ENCODE peak calls at places on chromosomes 6 and 20, in four cellular contexts. D is fibroblast of the aortic adventitia, T is GM06990, J is IMR-90. L is an unnamed sample.

GRCh38 chr6:103910018-103910417 is 949.7 kb downstream of the HACE1 start:
- DNase-seq in D (no peak), T (no peak), J (no peak), L (no peak)

GRCh38 chr6:98016565-98016964 is 733.5 kb upstream of the MMS22L start:
- DNase-seq in J (no peak), T (no peak), D (no peak), L (no peak)

GRCh38 chr6:21001736-21002135 is 467.5 kb downstream of the CDKAL1 start:
- DNase-seq in J (peak), T (no peak), D (peak), L (no peak)

GRCh38 chr6:71465096-71465495 is 176.5 kb downstream of the OGFRL1 start:
- DNase-seq in J (no peak), D (no peak), T (no peak), L (no peak)

GRCh38 chr20:44309763-44310663 is 989 bp downstream of the FITM2 start:
- DNase-seq in J (peak), D (peak), T (no peak), L (no peak)

GRCh38 chr20:17658648-17658993 is 23.4 kb downstream of the RRBP1 start:
- DNase-seq in T (no peak), D (no peak), J (no peak), L (no peak)

GRCh38 chr6:159466934-159467333 is 226.1 kb downstream of the SOD2 start:
- DNase-seq in T (no peak), D (no peak), J (no peak), L (no peak)

GRCh38 chr20:56443654-56444540 is 24.5 kb upstream of the RTF2 start:
- DNase-seq in D (no peak), J (peak), T (no peak), L (no peak)

GRCh38 chr6:9745476-9745875 is 669.4 kb downstream of the TFAP2A start:
- DNase-seq in T (no peak), D (peak), J (peak), L (no peak)

GRCh38 chr6:131951576-131952230 is 531 bp upstream of the CCN2 start:
- DNase-seq in J (no peak), T (no peak), D (no peak), L (no peak)

GRCh38 chr6:139597781-139598368 is 223.4 kb upstream of the CITED2 start:
- DNase-seq in J (peak), T (no peak), D (peak), L (peak)

GRCh38 chr6:48747471-48747870 is 636.5 kb upstream of the PTCHD4 start:
- DNase-seq in D (no peak), T (no peak), J (no peak), L (no peak)

GRCh38 chr6:100177956-100178355 is 183.9 kb upstream of the MCHR2 start:
- DNase-seq in D (peak), J (no peak), T (no peak), L (no peak)

GRCh38 chr20:10648651-10649050 is 25.1 kb downstream of the JAG1 start:
- DNase-seq in T (no peak), J (peak), D (peak), L (no peak)

GRCh38 chr20:45969712-45970634 is 2.0 kb downstream of the ZNF335 start:
- DNase-seq in T (no peak), J (peak), D (peak), L (peak)

GRCh38 chr20:60055740-60056139 is 97.5 kb downstream of the CDH26 start:
- DNase-seq in D (no peak), J (no peak), T (peak), L (peak)

GRCh38 chr20:20711413-20711812 is 1.0 kb downstream of the RALGAPA2 start:
- DNase-seq in T (no peak), J (no peak), D (no peak), L (no peak)

GRCh38 chr20:62539208-62539607 is 63.4 kb upstream of the GATA5 start:
- DNase-seq in J (no peak), T (no peak), D (no peak), L (no peak)

GRCh38 chr6:52221302-52221701 is 23.0 kb downstream of the IL17F start:
- DNase-seq in T (no peak), D (no peak), J (no peak), L (no peak)

GRCh38 chr6:43707767-43708166 is 20.2 kb upstream of the MRPS18A start:
- DNase-seq in D (no peak), T (no peak), J (no peak), L (no peak)

GRCh38 chr6:119896806-119897205 is 547.2 kb upstream of the MAN1A1 start:
- DNase-seq in D (no peak), T (no peak), J (no peak), L (no peak)

GRCh38 chr20:61500791-61501321 is 248.8 kb downstream of the CDH4 start:
- DNase-seq in D (no peak), T (no peak), J (peak), L (no peak)

GRCh38 chr6:51473996-51474975 is 613.1 kb downstream of the PKHD1 start:
- DNase-seq in D (no peak), T (no peak), J (no peak), L (no peak)

GRCh38 chr6:21997414-21998037 is 299.3 kb downstream of the PRL start:
- DNase-seq in J (peak), T (no peak), D (no peak), L (no peak)

GRCh38 chr6:19988555-19988954 is 151.4 kb downstream of the ID4 start:
- DNase-seq in D (peak), J (peak), T (no peak), L (no peak)

GRCh38 chr20:23164176-23164601 is 78.1 kb upstream of the CD93 start:
- DNase-seq in D (no peak), J (no peak), T (no peak), L (no peak)

GRCh38 chr20:57062241-57062640 is 204.2 kb downstream of the BMP7 start:
- DNase-seq in J (no peak), T (no peak), D (no peak), L (no peak)

GRCh38 chr20:38877483-38877882 is 48.7 kb upstream of the FAM83D start:
- DNase-seq in D (no peak), J (no peak), T (no peak), L (no peak)

GRCh38 chr6:167345960-167346359 is 21.1 kb downstream of the TTLL2 start:
- DNase-seq in J (no peak), T (no peak), D (no peak), L (no peak)

GRCh38 chr6:167349816-167350215 is 24.9 kb downstream of the TTLL2 start:
- DNase-seq in T (no peak), D (no peak), J (no peak), L (no peak)

GRCh38 chr6:167351656-167352354 is 26.9 kb downstream of the TTLL2 start:
- DNase-seq in J (no peak), T (no peak), D (no peak), L (no peak)

GRCh38 chr6:167350322-167350721 is 25.4 kb downstream of the TTLL2 start:
- DNase-seq in T (no peak), J (no peak), D (no peak), L (no peak)

GRCh38 chr6:167350731-167351655 is 26.1 kb downstream of the TTLL2 start:
- DNase-seq in T (peak), J (no peak), D (peak), L (peak)
- H3K4me3 ChIP-seq in T (peak), J (no peak), D (peak), L (peak)

DNA sequence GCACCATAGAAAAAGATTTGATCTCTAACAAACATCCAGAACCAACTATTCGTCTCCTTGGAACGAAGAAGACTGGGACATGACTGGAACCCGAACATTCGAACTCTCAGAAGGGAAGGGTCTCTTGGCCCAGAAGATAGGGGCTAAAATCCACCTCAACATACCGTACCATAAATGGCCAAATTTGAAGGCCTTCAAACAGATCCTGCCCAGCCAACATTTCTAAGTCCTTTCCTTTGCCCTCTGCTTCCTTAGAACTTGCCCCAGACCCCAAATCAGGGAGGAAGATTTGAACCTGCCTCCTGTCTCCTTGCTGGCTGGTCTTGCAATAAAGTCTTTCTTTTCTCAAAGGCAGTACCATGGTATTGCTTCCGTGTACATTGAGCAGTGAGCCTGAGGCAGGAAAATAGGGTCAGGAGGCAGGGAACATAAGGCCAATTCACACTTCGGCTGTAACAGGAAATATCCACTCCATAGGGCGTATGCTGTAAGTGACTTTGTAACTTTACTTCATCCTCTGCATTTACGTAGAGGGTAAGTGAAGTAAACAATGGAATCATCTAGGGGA is 1.8 kb upstream of the PXDC1 start:
- DNase-seq in J (no peak), T (no peak), D (no peak), L (no peak)
- H3K4me3 ChIP-seq in J (no peak), T (no peak), D (no peak), L (no peak)

GRCh38 chr6:129671442-129672344 is 38.3 kb downstream of the ARHGAP18 start:
- DNase-seq in J (no peak), T (peak), D (no peak), L (no peak)

GRCh38 chr6:129670634-129671033 is 39.3 kb downstream of the ARHGAP18 start:
- DNase-seq in J (no peak), D (no peak), T (no peak), L (no peak)

GRCh38 chr6:129667034-129667433 is 42.9 kb downstream of the ARHGAP18 start:
- DNase-seq in T (no peak), D (peak), J (no peak), L (no peak)

GRCh38 chr6:129665555-129665954 is 44.4 kb downstream of the ARHGAP18 start:
- DNase-seq in J (no peak), D (no peak), T (no peak), L (no peak)

DNA sequence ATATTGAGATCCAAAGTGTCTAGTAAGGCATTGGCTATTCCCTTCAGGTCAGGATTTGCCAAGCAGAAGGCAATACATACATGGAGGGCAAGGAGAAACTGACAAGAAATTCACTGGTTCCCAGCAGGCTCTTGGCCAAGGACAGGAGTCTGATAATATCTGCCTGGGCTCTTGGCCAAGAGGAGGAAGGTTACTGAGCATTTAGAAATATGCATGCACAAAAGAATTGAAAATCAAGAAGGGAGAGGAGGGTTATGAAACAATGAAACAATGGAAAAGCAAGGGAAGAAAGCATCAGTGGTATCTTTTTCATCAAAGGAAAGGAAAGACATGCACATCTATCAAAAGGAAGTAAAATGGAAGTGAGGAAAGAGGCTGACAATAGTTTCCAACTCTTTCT is 42.4 kb downstream of the ARHGAP18 start:
- DNase-seq in J (peak), T (no peak), D (peak), L (no peak)
- H3K4me3 ChIP-seq in J (no peak), T (no peak), D (no peak), L (no peak)

DNA sequence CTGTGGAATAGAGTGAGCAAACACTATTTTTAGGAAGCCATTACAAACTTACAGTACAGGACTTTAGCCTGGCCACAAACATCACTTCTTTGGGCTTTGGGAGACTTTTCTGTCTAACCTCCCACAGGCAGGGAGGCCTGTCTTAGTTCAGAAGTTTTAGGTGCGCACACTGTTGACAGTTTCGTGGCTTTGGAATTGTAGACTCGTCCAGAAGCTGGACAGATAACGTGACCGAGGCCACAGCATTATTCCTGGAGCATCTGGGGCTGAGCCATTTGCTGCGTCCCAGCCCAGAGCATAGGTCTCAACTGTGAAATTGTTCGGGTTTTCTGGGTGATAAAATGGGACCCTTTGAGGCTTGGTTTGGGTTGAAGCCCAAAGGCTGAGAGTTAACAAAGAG is 53.8 kb downstream of the NDUFAF5 start:
- DNase-seq in T (no peak), D (no peak), J (no peak), L (no peak)
- H3K4me3 ChIP-seq in T (no peak), D (no peak), J (no peak), L (no peak)

DNA sequence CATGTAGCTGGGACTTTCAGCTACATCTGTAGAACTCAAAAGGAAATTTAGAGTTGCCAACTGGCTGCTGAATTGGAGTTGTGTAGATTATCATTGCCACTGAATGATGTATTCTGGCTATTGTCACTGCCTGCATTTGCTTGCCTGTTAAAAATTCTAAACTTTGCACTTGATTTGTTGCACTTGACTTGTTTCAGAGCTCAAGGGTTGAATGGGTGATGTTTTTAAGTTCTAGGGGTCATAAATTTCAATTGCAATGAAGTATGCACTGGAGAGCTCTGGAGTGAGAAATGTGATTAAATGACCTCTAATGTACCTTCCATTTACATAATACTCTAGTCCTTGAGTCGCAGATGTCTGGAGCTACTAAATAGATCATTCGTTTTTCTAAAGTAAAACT is 102.4 kb downstream of the TNFRSF21 start:
- DNase-seq in T (no peak), J (no peak), D (no peak), L (no peak)
- H3K4me3 ChIP-seq in T (no peak), J (no peak), D (no peak), L (no peak)

GRCh38 chr20:676315-676937 is 824 bp upstream of the SCRT2 start:
- DNase-seq in T (no peak), D (no peak), J (no peak), L (no peak)

GRCh38 chr20:674936-675452 is 608 bp downstream of the SCRT2 start:
- DNase-seq in D (no peak), J (no peak), T (no peak), L (no peak)

GRCh38 chr20:676967-677366 is 1.4 kb upstream of the SCRT2 start:
- DNase-seq in D (no peak), J (no peak), T (no peak), L (no peak)

GRCh38 chr20:673606-674005 is 2.0 kb downstream of the SCRT2 start:
- DNase-seq in J (no peak), T (no peak), D (no peak), L (no peak)

GRCh38 chr20:675453-676314 is at the start of gene SCRT2:
- DNase-seq in D (peak), J (peak), T (peak), L (peak)
- H3K4me3 ChIP-seq in D (no peak), J (no peak), T (no peak), L (no peak)

DNA sequence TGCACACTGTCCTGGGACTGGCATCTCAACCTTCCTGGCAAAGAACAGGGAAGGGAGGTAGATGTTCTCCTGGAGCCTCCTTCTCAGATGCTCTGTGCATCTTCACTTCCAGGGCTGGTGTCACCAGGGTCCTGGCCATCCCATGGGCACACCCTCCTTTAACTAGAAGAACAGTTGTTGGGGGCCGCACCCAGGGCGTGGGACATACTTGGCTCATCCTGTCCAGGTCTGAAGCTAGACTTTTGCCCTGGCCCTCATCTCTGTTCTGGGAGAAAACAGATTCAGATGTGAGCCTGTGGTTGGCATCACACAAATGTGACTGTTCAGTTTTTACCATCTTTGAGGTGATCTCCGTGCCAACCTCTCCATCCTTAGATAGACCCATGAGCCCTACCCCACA is 41.6 kb downstream of the FOXC1 start:
- DNase-seq in J (no peak), D (no peak), T (no peak), L (peak)
- H3K4me3 ChIP-seq in J (no peak), D (no peak), T (no peak), L (no peak)

GRCh38 chr6:68024570-68025269 is 610.4 kb upstream of the ADGRB3 start:
- DNase-seq in D (no peak), J (no peak), T (no peak), L (no peak)
- H3K4me3 ChIP-seq in D (no peak), J (no peak), T (no peak), L (no peak)

L was measured in aorta.